ENCODE peak calls at places on chromosomes 2 and 18, in four cellular contexts. One of them, this sample, is unnamed.

GRCh38 chr2:10419553-10420257 is 28.4 kb downstream of the ODC1 start:
- DNase-seq in ovary: no peak
- DNase-seq in transverse colon: no peak
- DNase-seq in tibial nerve: no peak
- DNase-seq in this sample: no peak

GRCh38 chr2:119838179-119838578 is 78.5 kb downstream of the PTPN4 start:
- DNase-seq in tibial nerve: no peak
- DNase-seq in transverse colon: peak; percentile 43
- DNase-seq in ovary: no peak
- DNase-seq in this sample: peak; percentile 83

GRCh38 chr2:1992280-1992679 is 248.0 kb upstream of the PXDN start:
- DNase-seq in ovary: no peak
- DNase-seq in transverse colon: no peak
- DNase-seq in tibial nerve: no peak
- DNase-seq in this sample: no peak

GRCh38 chr2:205612661-205613060 is 69.6 kb upstream of the NRP2 start:
- DNase-seq in tibial nerve: no peak
- DNase-seq in ovary: no peak
- DNase-seq in transverse colon: no peak
- DNase-seq in this sample: no peak

GRCh38 chr2:229301229-229301628 is 30.1 kb upstream of the PID1 start:
- DNase-seq in ovary: no peak
- DNase-seq in transverse colon: no peak
- DNase-seq in tibial nerve: no peak
- DNase-seq in this sample: no peak

GRCh38 chr2:204973546-204974071 is 428.3 kb downstream of the PARD3B start:
- DNase-seq in transverse colon: no peak
- DNase-seq in ovary: no peak
- DNase-seq in tibial nerve: no peak
- DNase-seq in this sample: no peak

GRCh38 chr2:191957996-191958860 is 111.3 kb upstream of the CAVIN2 start:
- DNase-seq in tibial nerve: no peak
- DNase-seq in ovary: no peak
- DNase-seq in transverse colon: no peak
- DNase-seq in this sample: no peak

GRCh38 chr2:70641263-70641784 is 87.7 kb upstream of the TGFA start:
- DNase-seq in tibial nerve: no peak
- DNase-seq in ovary: no peak
- DNase-seq in transverse colon: no peak
- DNase-seq in this sample: no peak

GRCh38 chr2:123468071-123468470 is 557.0 kb upstream of the CNTNAP5 start:
- DNase-seq in transverse colon: no peak
- DNase-seq in tibial nerve: no peak
- DNase-seq in ovary: no peak
- DNase-seq in this sample: no peak

GRCh38 chr2:125885340-125885739 is 770.6 kb upstream of the GYPC start:
- DNase-seq in transverse colon: no peak
- DNase-seq in tibial nerve: no peak
- DNase-seq in ovary: no peak
- DNase-seq in this sample: no peak

GRCh38 chr2:73244580-73244979 is 10.5 kb downstream of the CCT7 start:
- DNase-seq in tibial nerve: no peak
- DNase-seq in transverse colon: no peak
- DNase-seq in ovary: no peak
- DNase-seq in this sample: no peak

GRCh38 chr2:8337321-8337720 is 344.5 kb upstream of the ID2 start:
- DNase-seq in tibial nerve: no peak
- DNase-seq in transverse colon: no peak
- DNase-seq in ovary: no peak
- DNase-seq in this sample: no peak

DNA sequence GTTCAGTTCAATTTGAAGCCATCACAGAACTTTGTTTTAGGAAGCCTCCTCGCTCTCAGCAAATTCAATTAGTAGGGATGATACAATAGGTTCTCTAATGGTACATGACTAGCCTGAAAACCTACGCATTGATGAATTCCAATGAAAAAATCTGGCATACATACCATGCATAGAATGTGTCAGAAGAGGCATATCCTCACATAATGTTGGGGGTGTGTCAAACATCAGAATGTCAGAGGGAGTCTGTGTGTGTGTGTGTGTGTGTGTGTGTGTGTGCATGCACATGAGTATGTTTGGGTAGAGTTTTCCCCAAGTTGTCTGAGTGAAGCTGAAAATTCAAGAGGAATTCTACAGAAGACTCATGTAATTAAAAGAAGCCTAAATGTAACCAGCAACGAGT is 78.6 kb downstream of the FIGN start:
- DNase-seq in transverse colon: no peak
- DNase-seq in tibial nerve: no peak
- DNase-seq in ovary: no peak
- DNase-seq in this sample: no peak
- H3K4me1 ChIP-seq in transverse colon: no peaks in the 10 kb centered on the region
- H3K4me1 ChIP-seq in tibial nerve: no peaks in the 10 kb centered on the region
- H3K4me1 ChIP-seq in ovary: peaks cover 2% of the 10 kb centered on the region
- H3K4me1 ChIP-seq in this sample: no peaks in the 10 kb centered on the region

GRCh38 chr2:17518212-17519154 is at the start of gene RAD51AP2:
- DNase-seq in ovary: peak; percentile 94
- DNase-seq in tibial nerve: peak; percentile 66
- DNase-seq in transverse colon: peak; percentile 81
- DNase-seq in this sample: peak; percentile 84
- TF ChIP-seq POLR2A in ovary: no peak
- TF ChIP-seq POLR2A in tibial nerve: no peak
- TF ChIP-seq POLR2A in transverse colon: no peak
- TF ChIP-seq POLR2A in this sample: peak; percentile 43

GRCh38 chr2:127398239-127398590 is 10.4 kb upstream of the MAP3K2 start:
- DNase-seq in transverse colon: peak; percentile 88
- DNase-seq in ovary: peak; percentile 58
- DNase-seq in tibial nerve: peak; percentile 51
- DNase-seq in this sample: peak; percentile 95
- H3K4me1 ChIP-seq in transverse colon: peaks cover 21% of the 10 kb centered on the region
- H3K4me1 ChIP-seq in ovary: peaks cover 4% of the 10 kb centered on the region
- H3K4me1 ChIP-seq in tibial nerve: no peaks in the 10 kb centered on the region
- H3K4me1 ChIP-seq in this sample: no peaks in the 10 kb centered on the region

GRCh38 chr2:105399207-105399861 is 483 bp upstream of the FHL2 start:
- DNase-seq in transverse colon: no peak
- DNase-seq in tibial nerve: no peak
- DNase-seq in ovary: peak; percentile 58
- DNase-seq in this sample: no peak

GRCh38 chr2:105400138-105400540 is 1.3 kb upstream of the FHL2 start:
- DNase-seq in transverse colon: no peak
- DNase-seq in tibial nerve: no peak
- DNase-seq in ovary: no peak
- DNase-seq in this sample: no peak

GRCh38 chr2:105397959-105398521 is 811 bp downstream of the FHL2 start:
- DNase-seq in transverse colon: no peak
- DNase-seq in ovary: no peak
- DNase-seq in tibial nerve: no peak
- DNase-seq in this sample: peak; percentile 29

GRCh38 chr2:105397025-105397722 is 1.7 kb downstream of the FHL2 start:
- DNase-seq in tibial nerve: no peak
- DNase-seq in ovary: no peak
- DNase-seq in transverse colon: peak; percentile 11
- DNase-seq in this sample: no peak

GRCh38 chr2:105398522-105399206 is at the start of gene FHL2:
- DNase-seq in ovary: peak; percentile 91
- DNase-seq in transverse colon: peak; percentile 78
- DNase-seq in tibial nerve: peak; percentile 37
- DNase-seq in this sample: peak; percentile 79
- TF ChIP-seq POLR2A in ovary: peak; percentile 81
- TF ChIP-seq POLR2A in transverse colon: peak; percentile 96
- TF ChIP-seq POLR2A in tibial nerve: peak; percentile 67
- TF ChIP-seq POLR2A in this sample: peak; percentile 68

DNA sequence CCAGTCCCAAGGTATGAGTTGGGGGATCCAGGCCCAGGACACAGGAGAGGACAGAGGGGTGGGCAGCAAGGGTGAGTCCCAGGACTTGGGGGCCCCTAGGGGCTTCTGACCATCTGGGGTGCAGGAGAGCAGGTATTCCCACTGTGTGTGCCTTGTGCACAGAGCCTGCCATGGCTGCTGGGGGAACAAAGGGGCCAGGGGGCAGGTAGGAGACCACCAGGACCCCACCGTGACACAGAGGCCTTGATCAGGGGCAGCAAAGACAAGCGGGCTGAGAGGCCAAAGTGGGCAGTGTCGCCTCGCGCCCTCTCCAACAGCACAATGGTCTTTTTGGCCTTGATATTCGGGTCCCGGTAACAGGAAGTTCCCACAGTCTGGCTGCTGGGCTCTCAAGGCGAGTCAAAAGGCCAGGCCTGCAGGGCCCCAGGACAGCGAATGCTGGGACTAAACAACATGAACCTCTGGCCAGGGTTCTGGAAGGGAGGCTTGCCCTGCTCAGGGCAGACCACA is 12.3 kb upstream of the GPR17 start:
- DNase-seq in tibial nerve: no peak
- DNase-seq in ovary: no peak
- DNase-seq in transverse colon: no peak
- DNase-seq in this sample: no peak
- H3K4me1 ChIP-seq in tibial nerve: no peaks in the 10 kb centered on the region
- H3K4me1 ChIP-seq in ovary: peaks cover 4% of the 10 kb centered on the region
- H3K4me1 ChIP-seq in transverse colon: no peaks in the 10 kb centered on the region
- H3K4me1 ChIP-seq in this sample: peaks cover 31% of the 10 kb centered on the region

GRCh38 chr18:46322411-46322891 is 218.3 kb downstream of the HAUS1 start:
- DNase-seq in ovary: no peak
- DNase-seq in transverse colon: no peak
- DNase-seq in tibial nerve: no peak
- DNase-seq in this sample: peak; percentile 57

GRCh38 chr18:46324087-46324486 is 219.9 kb downstream of the HAUS1 start:
- DNase-seq in transverse colon: no peak
- DNase-seq in ovary: no peak
- DNase-seq in tibial nerve: no peak
- DNase-seq in this sample: peak; percentile 26

GRCh38 chr18:46322941-46323340 is 218.8 kb downstream of the HAUS1 start:
- DNase-seq in transverse colon: no peak
- DNase-seq in tibial nerve: no peak
- DNase-seq in ovary: no peak
- DNase-seq in this sample: peak; percentile 84

GRCh38 chr18:46325836-46326235 is 221.7 kb downstream of the HAUS1 start:
- DNase-seq in tibial nerve: no peak
- DNase-seq in transverse colon: no peak
- DNase-seq in ovary: no peak
- DNase-seq in this sample: no peak

DNA sequence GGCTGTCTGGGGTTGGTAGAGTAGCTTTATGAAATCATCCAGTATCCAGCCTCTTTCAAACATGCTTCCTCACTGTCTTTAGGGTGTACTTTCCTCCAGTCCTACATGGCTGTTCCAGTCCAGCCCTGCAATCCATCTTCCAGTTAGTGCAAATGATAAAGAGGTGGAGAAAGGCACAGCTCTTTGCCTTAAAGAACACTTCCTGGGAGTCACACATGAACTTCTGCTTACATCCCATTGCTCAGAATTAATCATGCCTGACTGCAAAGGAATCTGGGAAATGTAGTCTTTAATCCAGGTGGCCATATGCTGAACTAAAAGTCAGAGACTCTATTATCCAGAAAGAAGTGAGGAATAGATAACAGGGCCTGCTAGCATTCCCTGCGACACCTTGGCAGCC is 220.4 kb downstream of the HAUS1 start:
- DNase-seq in transverse colon: no peak
- DNase-seq in ovary: no peak
- DNase-seq in tibial nerve: no peak
- DNase-seq in this sample: no peak
- TF ChIP-seq POLR2A in transverse colon: no peak
- TF ChIP-seq POLR2A in ovary: no peak
- TF ChIP-seq POLR2A in tibial nerve: no peak
- TF ChIP-seq POLR2A in this sample: no peak

This sample was measured in thyroid gland.